ENCODE peak calls at places on chromosomes 4 and X, in four cellular contexts. M, G, K and F are unnamed samples.

GRCh38 chr4:114547340-114548134 is 51.1 kb upstream of the UGT8 start:
- DNase-seq in K (no peak), M (no peak), G (no peak), F (no peak)

GRCh38 chr4:78179188-78179587 is 122.1 kb downstream of the FRAS1 start:
- DNase-seq in K (no peak), M (no peak), G (no peak), F (no peak)

GRCh38 chr4:182418054-182418734 is 175.0 kb downstream of the TENM3 start:
- DNase-seq in G (no peak), K (no peak), M (no peak), F (no peak)

GRCh38 chr4:182745268-182745667 is 171.9 kb downstream of the DCTD start:
- DNase-seq in M (no peak), K (no peak), G (no peak), F (no peak)

GRCh38 chr4:185304944-185305690 is 90.6 kb downstream of the LRP2BP start:
- DNase-seq in M (peak), G (peak), K (no peak), F (no peak)

GRCh38 chr4:109148577-109149075 is 153.8 kb downstream of the COL25A1 start:
- DNase-seq in G (no peak), K (peak), M (no peak), F (no peak)

GRCh38 chrX:26262121-26262523 is 46.2 kb downstream of the MAGEB5 start:
- DNase-seq in G (no peak), M (no peak), K (no peak), F (no peak)

GRCh38 chrX:13121020-13121419 is 76.6 kb upstream of the FAM9C start:
- DNase-seq in M (no peak), G (no peak), K (no peak), F (no peak)

GRCh38 chrX:108033890-108034289 is 11.0 kb upstream of the VSIG1 start:
- DNase-seq in M (no peak), K (no peak), G (no peak), F (no peak)

GRCh38 chrX:134949271-134949670 is 41.5 kb upstream of the SMIM10 start:
- DNase-seq in K (no peak), M (peak), G (no peak), F (no peak)

GRCh38 chr4:76690091-76690905 is 207.6 kb downstream of the SOWAHB start:
- DNase-seq in K (no peak), G (no peak), M (no peak), F (peak)

GRCh38 chr4:147610666-147611065 is 6.5 kb upstream of the TMEM184C start:
- DNase-seq in M (no peak), K (no peak), G (no peak), F (no peak)

GRCh38 chr4:40016007-40016406 is 38.3 kb upstream of the PDS5A start:
- DNase-seq in K (no peak), M (no peak), G (no peak), F (no peak)

GRCh38 chr4:155371432-155372043 is 5.2 kb downstream of the MAP9 start:
- DNase-seq in G (no peak), M (no peak), K (no peak), F (no peak)

GRCh38 chr4:106062452-106062875 is 167.2 kb downstream of the NPNT start:
- DNase-seq in G (no peak), M (peak), K (no peak), F (peak)

GRCh38 chr4:182380701-182381295 is 137.6 kb downstream of the TENM3 start:
- DNase-seq in M (no peak), K (no peak), G (no peak), F (no peak)

GRCh38 chrX:39874202-39874816 is 223.4 kb downstream of the BCOR start:
- DNase-seq in G (peak), M (no peak), K (no peak), F (no peak)

GRCh38 chrX:15416133-15416993 is 32.1 kb upstream of the VEGFD start:
- DNase-seq in K (no peak), G (no peak), M (no peak), F (no peak)

GRCh38 chr4:109414938-109415337 is 18.7 kb upstream of the SEC24B start:
- DNase-seq in G (no peak), M (no peak), K (no peak), F (no peak)

GRCh38 chr4:83866821-83867220 is 330.9 kb downstream of the GPAT3 start:
- DNase-seq in G (no peak), K (no peak), M (no peak), F (no peak)

GRCh38 chr4:121307441-121308327 is 73.1 kb downstream of the QRFPR start:
- DNase-seq in G (peak), M (peak), K (peak), F (peak)

GRCh38 chr4:151540728-151541437 is 131.9 kb downstream of the FHIP1A start:
- DNase-seq in M (no peak), G (no peak), K (no peak), F (peak)

GRCh38 chrX:39667191-39667590 is 430.6 kb downstream of the BCOR start:
- DNase-seq in M (no peak), G (no peak), K (no peak), F (no peak)

DNA sequence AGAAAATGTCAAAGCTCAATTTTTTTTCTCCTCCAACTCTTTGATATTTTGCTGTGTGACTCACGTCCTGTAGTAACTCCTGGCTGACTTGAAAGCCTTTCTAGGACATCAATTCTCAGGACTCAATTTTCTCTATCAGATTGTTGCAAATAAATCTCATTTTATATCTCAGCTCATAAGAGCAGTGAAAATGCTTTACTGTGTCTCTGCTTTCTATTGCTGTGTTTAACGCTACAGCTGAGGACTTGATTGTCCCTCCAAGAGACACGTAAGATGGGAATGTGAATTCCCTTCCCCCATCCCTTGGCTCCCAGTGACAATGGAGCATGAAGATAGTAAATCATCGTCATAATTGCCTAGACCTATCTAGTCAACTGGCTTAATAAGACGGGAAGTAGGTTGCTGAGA is 20.5 kb upstream of the CBR4 start:
- DNase-seq in M (peak), K (no peak), G (no peak), F (no peak)
- TF ChIP-seq BHLHE40 in M (no peak), K (no peak), G (no peak), F (no peak)

GRCh38 chr4:181008164-181008563 is 1235.0 kb upstream of the TENM3 start:
- DNase-seq in G (no peak), M (peak), K (no peak), F (peak)
- TF ChIP-seq FOXM1 in G (no peak), M (no peak), K (no peak), F (no peak)

GRCh38 chrX:17839269-17839668 is 21.8 kb downstream of the RAI2 start:
- DNase-seq in M (no peak), K (no peak), G (no peak), F (no peak)

GRCh38 chrX:17848545-17849265 is 12.4 kb downstream of the RAI2 start:
- DNase-seq in M (no peak), G (no peak), K (no peak), F (no peak)

GRCh38 chrX:17846045-17846444 is 15.1 kb downstream of the RAI2 start:
- DNase-seq in K (no peak), M (no peak), G (no peak), F (no peak)

GRCh38 chrX:17844236-17844635 is 16.9 kb downstream of the RAI2 start:
- DNase-seq in M (no peak), G (no peak), K (no peak), F (no peak)

DNA sequence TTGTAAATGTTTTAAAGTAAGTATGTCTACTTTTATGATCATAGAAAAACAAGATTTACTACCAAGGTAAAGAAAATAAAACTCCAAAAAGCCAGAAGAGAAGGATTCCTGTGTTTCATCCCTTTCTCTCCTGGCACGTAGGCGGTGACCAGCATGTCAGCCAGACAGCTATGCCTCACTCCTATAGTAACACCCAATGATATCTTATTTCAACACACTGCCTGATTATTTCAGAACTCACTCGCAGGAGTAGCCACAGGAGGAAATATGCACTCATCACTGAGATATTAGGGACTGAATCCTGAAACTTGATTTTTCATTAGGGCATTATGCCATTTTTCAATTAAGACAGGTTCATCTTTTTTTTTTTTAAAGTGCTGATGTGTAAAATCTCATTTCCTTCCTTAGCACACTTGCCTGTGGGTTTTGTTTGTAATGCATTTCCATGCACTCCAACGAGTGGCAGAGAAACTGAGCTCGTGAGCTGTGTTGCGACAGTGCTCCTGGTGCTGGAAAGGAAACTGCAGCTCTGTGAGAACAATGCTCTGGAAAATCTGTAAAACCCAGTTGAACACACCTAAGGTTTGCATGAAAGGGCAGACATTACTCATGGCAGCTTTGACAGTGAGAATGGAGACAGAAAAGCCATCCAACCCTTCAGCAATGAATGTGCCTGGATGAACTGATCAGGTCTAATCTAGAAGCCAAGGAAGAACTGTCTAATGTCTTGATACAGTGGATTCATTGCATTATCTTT is 18.2 kb downstream of the RAI2 start:
- DNase-seq in K (no peak), G (no peak), M (no peak), F (no peak)
- TF ChIP-seq SP1 in K (no peak), G (no peak), M (no peak), F (no peak)

DNA sequence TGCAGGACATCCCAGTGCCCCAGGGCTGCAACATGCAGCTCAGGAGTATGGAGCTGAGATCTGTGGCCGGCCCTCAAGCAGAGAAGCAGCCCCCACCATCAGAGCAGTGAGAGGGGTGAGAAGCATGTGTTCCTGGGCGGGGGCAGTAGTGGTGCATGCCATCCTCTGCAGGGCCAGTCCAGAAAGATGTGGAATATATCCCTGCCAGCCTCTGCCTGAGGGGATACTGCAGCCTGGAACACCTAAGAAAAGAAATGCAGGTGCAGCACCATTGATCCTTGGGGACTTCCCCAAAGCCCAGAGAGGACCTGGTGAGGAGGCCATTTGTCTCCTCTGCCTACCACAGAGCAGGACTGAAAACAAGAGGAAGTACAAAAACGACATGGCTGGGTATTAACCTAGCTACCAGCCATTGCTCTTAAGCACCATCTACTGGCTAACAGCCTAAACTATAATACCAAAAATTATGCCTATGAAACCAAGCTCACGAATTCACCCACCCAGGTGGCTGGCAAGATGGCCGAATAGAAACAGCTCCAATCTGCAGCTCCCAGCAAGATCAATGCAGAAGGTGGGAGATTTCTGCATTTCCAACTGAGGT is 158.8 kb downstream of the ADGRA3 start:
- DNase-seq in K (no peak), M (no peak), G (no peak), F (peak)
- TF ChIP-seq BHLHE40 in K (no peak), M (no peak), G (no peak), F (no peak)

GRCh38 chr4:68451246-68452211 is 4.3 kb downstream of the TMPRSS11E start:
- DNase-seq in G (no peak), M (no peak), K (no peak), F (no peak)
- TF ChIP-seq FOXM1 in G (no peak), M (no peak), K (no peak), F (no peak)

GRCh38 chr4:97016186-97016945 is 1126.9 kb downstream of the STPG2 start:
- DNase-seq in G (no peak), K (no peak), M (no peak), F (no peak)
- TF ChIP-seq SP1 in G (no peak), K (no peak), M (no peak), F (no peak)

GRCh38 chr4:68391451-68391850 is 41.6 kb upstream of the YTHDC1 start:
- DNase-seq in G (no peak), M (no peak), K (no peak), F (no peak)

GRCh38 chr4:68385267-68385666 is 35.4 kb upstream of the YTHDC1 start:
- DNase-seq in G (no peak), M (no peak), K (no peak), F (no peak)

GRCh38 chr4:68388347-68388746 is 38.5 kb upstream of the YTHDC1 start:
- DNase-seq in G (no peak), K (no peak), M (no peak), F (no peak)

GRCh38 chr4:68390205-68390604 is 40.3 kb upstream of the YTHDC1 start:
- DNase-seq in K (no peak), G (no peak), M (no peak), F (no peak)
- TF ChIP-seq BHLHE40 in K (no peak), G (no peak), M (no peak), F (no peak)

DNA sequence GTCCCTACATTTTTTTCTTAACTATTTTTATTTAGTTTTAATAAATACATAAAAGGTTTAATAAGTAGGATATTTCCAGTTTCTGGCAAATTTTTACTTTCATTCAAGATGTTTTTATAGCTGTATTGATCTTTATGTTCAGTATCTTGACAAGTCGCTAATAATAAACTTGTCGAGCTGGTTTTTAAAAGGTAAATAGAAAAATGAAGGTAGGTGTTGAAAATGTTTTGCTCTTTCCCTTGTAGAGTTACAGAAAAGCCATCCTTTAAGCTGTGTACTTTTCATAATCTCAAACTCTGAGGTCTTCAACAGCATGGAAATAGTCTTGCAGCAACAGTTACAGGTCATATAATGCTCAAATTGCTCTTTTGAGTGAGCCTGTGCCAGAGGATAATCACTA is 52.6 kb downstream of the RS1 start:
- DNase-seq in M (no peak), K (no peak), G (no peak), F (no peak)
- TF ChIP-seq FOXM1 in M (no peak), K (no peak), G (no peak), F (no peak)

GRCh38 chr4:10005632-10006031 is 15.7 kb downstream of the SLC2A9 start:
- DNase-seq in G (no peak), K (no peak), M (no peak), F (no peak)
- TF ChIP-seq SP1 in G (no peak), K (no peak), M (no peak), F (no peak)